ENCODE peak calls at places on chromosome 18, in eight cellular contexts. V, W, N, H, B, D, M and Z are unnamed samples.
A peak's percentile ranks its signal among the peaks of the same experiment; 100 is the strongest.

GRCh38 chr18:64717026-64717425 is 568.1 kb upstream of the LINC00305 start:
- DNase-seq in V (no peak), B (no peak), N (no peak), H (no peak), M (no peak), W (no peak), D (no peak), Z (no peak)

GRCh38 chr18:52339891-52340371 is at the start of gene DCC:
- DNase-seq in N (peak; percentile 31), M (no peak), H (peak; percentile 54), V (no peak), W (no peak), B (no peak), D (peak; percentile 26), Z (no peak)

GRCh38 chr18:2420367-2420766 is 150.9 kb downstream of the METTL4 start:
- DNase-seq in M (no peak), D (no peak), N (no peak), W (no peak), H (no peak), B (no peak), V (no peak), Z (no peak)

GRCh38 chr18:54255141-54255540 is 14.2 kb upstream of the POLI start:
- DNase-seq in B (no peak), W (no peak), H (no peak), N (no peak), V (no peak), M (no peak), D (no peak), Z (no peak)

GRCh38 chr18:34867520-34867919 is 157.4 kb downstream of the DTNA start:
- DNase-seq in N (no peak), D (no peak), B (no peak), V (no peak), W (no peak), H (no peak), M (no peak), Z (no peak)

GRCh38 chr18:25033747-25034471 is 318.1 kb downstream of the ZNF521 start:
- DNase-seq in B (no peak), N (no peak), D (no peak), H (no peak), M (no peak), V (no peak), W (no peak), Z (no peak)

GRCh38 chr18:21857871-21858270 is 117.3 kb downstream of the MIB1 start:
- DNase-seq in V (no peak), N (no peak), M (no peak), W (no peak), H (no peak), D (no peak), B (no peak), Z (no peak)

GRCh38 chr18:73688851-73689659 is 458.6 kb downstream of the FBXO15 start:
- DNase-seq in D (peak; percentile 24), V (no peak), B (no peak), M (no peak), H (no peak), W (no peak), N (peak; percentile 84), Z (no peak)

GRCh38 chr18:10190564-10190963 is 263.9 kb upstream of the APCDD1 start:
- DNase-seq in N (no peak), D (no peak), M (no peak), W (no peak), B (no peak), V (no peak), H (no peak), Z (no peak)

GRCh38 chr18:29096380-29096779 is 919.5 kb upstream of the CDH2 start:
- DNase-seq in N (no peak), V (no peak), H (no peak), M (no peak), B (no peak), D (no peak), W (no peak), Z (no peak)

GRCh38 chr18:49597152-49597551 is 35.3 kb downstream of the LIPG start:
- DNase-seq in B (no peak), V (no peak), D (no peak), N (no peak), M (no peak), H (no peak), W (no peak), Z (no peak)

GRCh38 chr18:40553029-40553428 is 1402.0 kb upstream of the PIK3C3 start:
- DNase-seq in M (no peak), H (no peak), D (no peak), N (no peak), W (no peak), B (no peak), V (no peak), Z (no peak)

GRCh38 chr18:23230688-23231087 is 95.4 kb downstream of the CABLES1 start:
- DNase-seq in D (no peak), H (no peak), B (no peak), W (no peak), N (no peak), V (no peak), M (no peak), Z (no peak)

GRCh38 chr18:74353169-74353775 is 37.6 kb downstream of the C18orf63 start:
- DNase-seq in D (peak; percentile 59), B (peak; percentile 78), W (no peak), M (peak; percentile 37), V (no peak), N (peak; percentile 38), H (peak; percentile 77), Z (no peak)

GRCh38 chr18:54279477-54280205 is 10.3 kb downstream of the POLI start:
- DNase-seq in M (no peak), B (no peak), V (no peak), N (no peak), W (no peak), H (no peak), D (peak; percentile 99), Z (no peak)

GRCh38 chr18:56709463-56709862 is 58.3 kb downstream of the WDR7 start:
- DNase-seq in M (peak; percentile 11), W (no peak), B (no peak), N (peak; percentile 45), V (no peak), H (peak; percentile 56), D (peak; percentile 43), Z (no peak)

GRCh38 chr18:33577688-33578370 is at the start of gene ASXL3:
- DNase-seq in D (no peak), V (no peak), W (no peak), N (no peak), M (no peak), B (peak; percentile 80), H (peak; percentile 22), Z (no peak)

GRCh38 chr18:55402731-55403405 is 185.1 kb downstream of the TCF4 start:
- DNase-seq in H (no peak), N (no peak), D (no peak), W (no peak), M (no peak), V (no peak), B (no peak), Z (no peak)

GRCh38 chr18:24959100-24959499 is 392.9 kb downstream of the ZNF521 start:
- DNase-seq in H (no peak), B (peak; percentile 72), D (no peak), W (no peak), M (no peak), V (no peak), N (no peak), Z (no peak)

GRCh38 chr18:63087421-63088230 is 231.9 kb downstream of the BCL2 start:
- DNase-seq in W (no peak), H (no peak), B (no peak), N (no peak), M (no peak), D (no peak), V (no peak), Z (no peak)

GRCh38 chr18:48035556-48035860 is 105.0 kb upstream of the SMAD2 start:
- DNase-seq in M (no peak), B (peak; percentile 13), D (no peak), W (no peak), H (no peak), V (no peak), N (no peak), Z (no peak)

GRCh38 chr18:49052891-49053644 is 102.3 kb upstream of the SMAD7 start:
- DNase-seq in V (peak; percentile 19), N (peak; percentile 83), B (no peak), H (no peak), W (no peak), M (no peak), D (peak; percentile 9), Z (no peak)

GRCh38 chr18:22098563-22098989 is 70.8 kb upstream of the GATA6 start:
- DNase-seq in M (no peak), D (no peak), W (no peak), N (no peak), B (no peak), V (no peak), H (no peak), Z (no peak)

GRCh38 chr18:42444349-42444748 is 489.3 kb downstream of the PIK3C3 start:
- DNase-seq in H (no peak), D (no peak), N (no peak), M (no peak), B (no peak), V (no peak), W (no peak), Z (no peak)